ENCODE peak calls at places on chromosomes 11 and 22, in nine cellular contexts. P, Z, N, S, A, T, I, L and B are unnamed samples.

GRCh38 chr11:72069787-72070251 is 10.5 kb downstream of the NUMA1 start:
- DNase-seq in A (no peak), P (no peak), T (no peak), N (no peak), S (no peak), L (peak), Z (no peak), I (no peak), B (peak)

GRCh38 chr22:49996192-49996531 is 16.4 kb downstream of the IL17REL start:
- DNase-seq in N (no peak), L (no peak), I (no peak), S (no peak), T (no peak), Z (no peak), A (no peak), P (no peak), B (no peak)

GRCh38 chr11:10155793-10156490 is 138.1 kb downstream of the SBF2 start:
- DNase-seq in Z (no peak), N (no peak), S (no peak), I (no peak), T (no peak), A (no peak), L (no peak), P (no peak), B (no peak)

GRCh38 chr11:2800655-2801531 is 84.7 kb downstream of the CDKN1C start:
- DNase-seq in T (no peak), N (no peak), A (no peak), Z (peak), L (peak), S (no peak), P (no peak), I (no peak), B (no peak)

GRCh38 chr22:39623603-39624500 is 53.3 kb downstream of the CACNA1I start:
- DNase-seq in P (no peak), T (no peak), I (no peak), S (no peak), A (no peak), N (no peak), Z (no peak), L (no peak), B (no peak)

GRCh38 chr22:45320326-45320976 is 10.7 kb downstream of the FAM118A start:
- DNase-seq in P (no peak), L (no peak), N (no peak), Z (no peak), S (no peak), T (no peak), I (no peak), A (no peak), B (no peak)

GRCh38 chr11:64758330-64759079 is 1.3 kb downstream of the PYGM start:
- DNase-seq in N (no peak), A (no peak), Z (no peak), S (no peak), L (peak), P (no peak), I (no peak), T (no peak), B (no peak)

GRCh38 chr11:65014146-65014960 is at the start of gene ARL2:
- DNase-seq in T (peak), N (peak), L (peak), I (peak), A (no peak), P (no peak), S (no peak), Z (no peak), B (peak)

GRCh38 chr11:20873054-20873453 is 203.7 kb downstream of the NELL1 start:
- DNase-seq in Z (no peak), I (no peak), S (peak), N (no peak), L (no peak), T (no peak), P (peak), A (peak), B (no peak)

GRCh38 chr11:69369210-69369609 is 75.3 kb downstream of the MYEOV start:
- DNase-seq in I (no peak), N (no peak), L (no peak), T (no peak), S (no peak), A (no peak), P (no peak), Z (no peak), B (no peak)

GRCh38 chr11:37496196-37496595 is 898.2 kb upstream of the RAG2 start:
- DNase-seq in P (no peak), A (no peak), S (no peak), L (no peak), T (no peak), I (no peak), N (no peak), Z (no peak), B (no peak)

GRCh38 chr11:118610773-118611432 is 3.5 kb downstream of the PHLDB1 start:
- DNase-seq in L (peak), A (peak), T (no peak), P (no peak), S (no peak), Z (peak), N (peak), I (peak), B (peak)

GRCh38 chr11:74412733-74413359 is 14.6 kb upstream of the PGM2L1 start:
- DNase-seq in I (no peak), L (no peak), A (no peak), Z (no peak), S (no peak), P (no peak), T (no peak), N (no peak), B (no peak)

GRCh38 chr11:17063171-17064002 is 14.1 kb downstream of the RPS13 start:
- DNase-seq in Z (peak), L (peak), T (peak), I (peak), N (peak), S (peak), P (no peak), A (no peak), B (peak)

GRCh38 chr11:20397281-20397680 is 9.8 kb downstream of the PRMT3 start:
- DNase-seq in Z (no peak), A (peak), L (no peak), T (peak), I (no peak), S (no peak), N (no peak), P (no peak), B (no peak)

GRCh38 chr22:46036558-46037408 is 59.8 kb upstream of the WNT7B start:
- DNase-seq in A (no peak), I (no peak), L (peak), S (no peak), Z (no peak), T (no peak), P (no peak), N (peak), B (no peak)

GRCh38 chr11:9664276-9665171 is 647 bp downstream of the SWAP70 start:
- DNase-seq in S (no peak), A (peak), N (peak), I (peak), L (peak), T (peak), Z (no peak), P (no peak), B (no peak)

GRCh38 chr22:23893446-23893956 is 682 bp upstream of the MIF start:
- DNase-seq in S (no peak), T (no peak), I (no peak), A (no peak), Z (no peak), N (no peak), L (no peak), P (no peak), B (no peak)

GRCh38 chr11:87372068-87372467 is 334.3 kb downstream of the TMEM135 start:
- DNase-seq in N (no peak), T (no peak), L (no peak), S (no peak), P (no peak), I (no peak), A (no peak), Z (no peak), B (no peak)

GRCh38 chr11:118206612-118207031 is 18.2 kb downstream of the JAML start:
- DNase-seq in S (no peak), I (no peak), N (no peak), A (no peak), L (no peak), Z (no peak), P (no peak), T (no peak), B (no peak)

GRCh38 chr22:47189056-47189916 is 426.8 kb downstream of the TBC1D22A start:
- DNase-seq in P (no peak), A (peak), L (peak), T (no peak), N (no peak), I (no peak), Z (peak), S (no peak), B (no peak)

GRCh38 chr11:78605296-78605695 is 30.6 kb upstream of the NARS2 start:
- DNase-seq in Z (no peak), I (no peak), N (no peak), A (no peak), T (no peak), L (no peak), S (no peak), P (no peak), B (no peak)

GRCh38 chr22:37221424-37222336 is 9.4 kb upstream of the SSTR3 start:
- DNase-seq in Z (no peak), T (no peak), P (no peak), S (no peak), A (no peak), N (no peak), L (no peak), I (no peak), B (no peak)

GRCh38 chr11:15774021-15774862 is 582.1 kb downstream of the SOX6 start:
- DNase-seq in L (no peak), P (no peak), N (no peak), A (no peak), T (no peak), I (no peak), S (no peak), Z (no peak), B (no peak)

GRCh38 chr22:29748248-29748893 is 18.4 kb downstream of the ZMAT5 start:
- DNase-seq in Z (no peak), N (no peak), L (no peak), S (no peak), I (no peak), T (no peak), P (no peak), A (no peak), B (no peak)